ENCODE peak calls at places on chromosomes 11 and 22, in five cellular contexts. One of them, this sample, is unnamed.

GRCh38 chr11:2794947-2795346 is 90.6 kb downstream of the CDKN1C start:
- DNase-seq in GDM1: no peak
- DNase-seq in nucleus accumbens: no peak
- DNase-seq in HFFc6: no peak
- DNase-seq in effector memory CD8-positive, alpha-beta T cell: no peak
- DNase-seq in this sample: no peak

GRCh38 chr11:28259177-28259843 is 151.1 kb downstream of the METTL15 start:
- DNase-seq in effector memory CD8-positive, alpha-beta T cell: no peak
- DNase-seq in HFFc6: no peak
- DNase-seq in GDM1: no peak
- DNase-seq in nucleus accumbens: no peak
- DNase-seq in this sample: no peak

GRCh38 chr11:111975076-111975806 is 38.1 kb downstream of the DIXDC1 start:
- DNase-seq in GDM1: no peak
- DNase-seq in effector memory CD8-positive, alpha-beta T cell: no peak
- DNase-seq in nucleus accumbens: no peak
- DNase-seq in HFFc6: no peak
- DNase-seq in this sample: no peak

GRCh38 chr11:59187587-59187986 is 15.7 kb downstream of the DTX4 start:
- DNase-seq in effector memory CD8-positive, alpha-beta T cell: no peak
- DNase-seq in nucleus accumbens: no peak
- DNase-seq in GDM1: no peak
- DNase-seq in HFFc6: no peak
- DNase-seq in this sample: no peak

GRCh38 chr11:14969922-14970323 is 2.2 kb downstream of the CALCA start:
- DNase-seq in GDM1: no peak
- DNase-seq in nucleus accumbens: no peak
- DNase-seq in HFFc6: peak
- DNase-seq in effector memory CD8-positive, alpha-beta T cell: no peak
- DNase-seq in this sample: peak

GRCh38 chr11:118224512-118225180 is at the start of gene JAML:
- DNase-seq in GDM1: no peak
- DNase-seq in effector memory CD8-positive, alpha-beta T cell: peak
- DNase-seq in nucleus accumbens: no peak
- DNase-seq in HFFc6: no peak
- DNase-seq in this sample: no peak

GRCh38 chr11:68584097-68584496 is 100.2 kb upstream of the GAL start:
- DNase-seq in GDM1: peak
- DNase-seq in HFFc6: no peak
- DNase-seq in effector memory CD8-positive, alpha-beta T cell: peak
- DNase-seq in nucleus accumbens: peak
- DNase-seq in this sample: peak

GRCh38 chr11:12139144-12139881 is 28.9 kb downstream of the MICAL2 start:
- DNase-seq in nucleus accumbens: peak
- DNase-seq in HFFc6: peak
- DNase-seq in effector memory CD8-positive, alpha-beta T cell: no peak
- DNase-seq in GDM1: no peak
- DNase-seq in this sample: no peak

GRCh38 chr11:69385832-69386415 is 92.0 kb downstream of the MYEOV start:
- DNase-seq in effector memory CD8-positive, alpha-beta T cell: no peak
- DNase-seq in nucleus accumbens: no peak
- DNase-seq in GDM1: no peak
- DNase-seq in HFFc6: no peak
- DNase-seq in this sample: no peak

GRCh38 chr22:31923166-31923565 is 21.2 kb upstream of the YWHAH start:
- DNase-seq in HFFc6: no peak
- DNase-seq in effector memory CD8-positive, alpha-beta T cell: no peak
- DNase-seq in nucleus accumbens: no peak
- DNase-seq in GDM1: peak
- DNase-seq in this sample: no peak

GRCh38 chr11:79480864-79481263 is 40.0 kb upstream of the TENM4 start:
- DNase-seq in effector memory CD8-positive, alpha-beta T cell: no peak
- DNase-seq in nucleus accumbens: no peak
- DNase-seq in HFFc6: no peak
- DNase-seq in GDM1: no peak
- DNase-seq in this sample: no peak

GRCh38 chr11:68128682-68129327 is 7.6 kb upstream of the CHKA start:
- DNase-seq in effector memory CD8-positive, alpha-beta T cell: no peak
- DNase-seq in nucleus accumbens: no peak
- DNase-seq in GDM1: no peak
- DNase-seq in HFFc6: no peak
- DNase-seq in this sample: peak

GRCh38 chr11:11157201-11157600 is 195.8 kb downstream of the CSNK2A3 start:
- DNase-seq in GDM1: no peak
- DNase-seq in effector memory CD8-positive, alpha-beta T cell: peak
- DNase-seq in HFFc6: peak
- DNase-seq in nucleus accumbens: no peak
- DNase-seq in this sample: peak

GRCh38 chr11:123159146-123159857 is 35.7 kb downstream of the CLMP start:
- DNase-seq in nucleus accumbens: no peak
- DNase-seq in effector memory CD8-positive, alpha-beta T cell: no peak
- DNase-seq in GDM1: no peak
- DNase-seq in HFFc6: no peak
- DNase-seq in this sample: no peak

GRCh38 chr22:44231229-44231628 is 50.5 kb downstream of the PARVG start:
- DNase-seq in effector memory CD8-positive, alpha-beta T cell: no peak
- DNase-seq in nucleus accumbens: no peak
- DNase-seq in GDM1: no peak
- DNase-seq in HFFc6: no peak
- DNase-seq in this sample: no peak

GRCh38 chr11:83192846-83193245 is 666 bp upstream of the ANKRD42 start:
- DNase-seq in effector memory CD8-positive, alpha-beta T cell: no peak
- DNase-seq in GDM1: no peak
- DNase-seq in nucleus accumbens: no peak
- DNase-seq in HFFc6: no peak
- DNase-seq in this sample: no peak

GRCh38 chr22:31093956-31094622 is 13.0 kb downstream of the SMTN start:
- DNase-seq in effector memory CD8-positive, alpha-beta T cell: no peak
- DNase-seq in nucleus accumbens: no peak
- DNase-seq in GDM1: no peak
- DNase-seq in HFFc6: no peak
- DNase-seq in this sample: no peak

GRCh38 chr11:123429851-123430735 is at the start of gene GRAMD1B:
- DNase-seq in effector memory CD8-positive, alpha-beta T cell: peak
- DNase-seq in nucleus accumbens: peak
- DNase-seq in GDM1: no peak
- DNase-seq in HFFc6: peak
- DNase-seq in this sample: no peak

GRCh38 chr11:69249641-69250502 is 44.1 kb upstream of the MYEOV start:
- DNase-seq in HFFc6: no peak
- DNase-seq in effector memory CD8-positive, alpha-beta T cell: no peak
- DNase-seq in nucleus accumbens: no peak
- DNase-seq in GDM1: no peak
- DNase-seq in this sample: no peak

GRCh38 chr11:63620928-63621539 is 6.8 kb upstream of the PLAAT3 start:
- DNase-seq in HFFc6: no peak
- DNase-seq in nucleus accumbens: no peak
- DNase-seq in GDM1: no peak
- DNase-seq in effector memory CD8-positive, alpha-beta T cell: no peak
- DNase-seq in this sample: peak

GRCh38 chr22:38257650-38258246 is 15.1 kb downstream of the TMEM184B start:
- DNase-seq in nucleus accumbens: no peak
- DNase-seq in GDM1: no peak
- DNase-seq in effector memory CD8-positive, alpha-beta T cell: no peak
- DNase-seq in HFFc6: no peak
- DNase-seq in this sample: no peak

GRCh38 chr22:49724030-49724892 is 103.4 kb downstream of the BRD1 start:
- DNase-seq in HFFc6: no peak
- DNase-seq in nucleus accumbens: no peak
- DNase-seq in GDM1: no peak
- DNase-seq in effector memory CD8-positive, alpha-beta T cell: no peak
- DNase-seq in this sample: no peak

GRCh38 chr11:6604081-6604626 is 580 bp downstream of the ILK start:
- DNase-seq in nucleus accumbens: peak
- DNase-seq in HFFc6: peak
- DNase-seq in GDM1: peak
- DNase-seq in effector memory CD8-positive, alpha-beta T cell: peak
- DNase-seq in this sample: peak

GRCh38 chr22:20117656-20118571 is 888 bp upstream of the TRMT2A start:
- DNase-seq in nucleus accumbens: peak
- DNase-seq in effector memory CD8-positive, alpha-beta T cell: peak
- DNase-seq in GDM1: no peak
- DNase-seq in HFFc6: peak
- DNase-seq in this sample: no peak

GRCh38 chr22:36386900-36387663 is 685 bp downstream of the MYH9 start:
- DNase-seq in effector memory CD8-positive, alpha-beta T cell: no peak
- DNase-seq in nucleus accumbens: peak
- DNase-seq in HFFc6: no peak
- DNase-seq in GDM1: peak
- DNase-seq in this sample: no peak

GRCh38 chr22:35021166-35021565 is 44.8 kb upstream of the ISX start:
- DNase-seq in effector memory CD8-positive, alpha-beta T cell: no peak
- DNase-seq in nucleus accumbens: no peak
- DNase-seq in GDM1: no peak
- DNase-seq in HFFc6: no peak
- DNase-seq in this sample: no peak

GRCh38 chr11:69010964-69011623 is 2.0 kb downstream of the MRGPRF start:
- DNase-seq in HFFc6: peak
- DNase-seq in GDM1: no peak
- DNase-seq in nucleus accumbens: no peak
- DNase-seq in effector memory CD8-positive, alpha-beta T cell: no peak
- DNase-seq in this sample: peak

GRCh38 chr11:10664005-10664404 is 29.6 kb downstream of the IRAG1 start:
- DNase-seq in HFFc6: no peak
- DNase-seq in effector memory CD8-positive, alpha-beta T cell: no peak
- DNase-seq in GDM1: no peak
- DNase-seq in nucleus accumbens: no peak
- DNase-seq in this sample: no peak

GRCh38 chr11:69010361-69010891 is 2.6 kb downstream of the MRGPRF start:
- DNase-seq in HFFc6: no peak
- DNase-seq in nucleus accumbens: no peak
- DNase-seq in effector memory CD8-positive, alpha-beta T cell: no peak
- DNase-seq in GDM1: no peak
- DNase-seq in this sample: no peak

GRCh38 chr11:64121637-64122410 is 44.1 kb downstream of the MACROD1 start:
- DNase-seq in HFFc6: peak
- DNase-seq in effector memory CD8-positive, alpha-beta T cell: no peak
- DNase-seq in nucleus accumbens: no peak
- DNase-seq in GDM1: no peak
- DNase-seq in this sample: no peak

GRCh38 chr11:21133722-21134121 is 464.3 kb downstream of the NELL1 start:
- DNase-seq in effector memory CD8-positive, alpha-beta T cell: no peak
- DNase-seq in nucleus accumbens: no peak
- DNase-seq in HFFc6: no peak
- DNase-seq in GDM1: no peak
- DNase-seq in this sample: no peak

GRCh38 chr11:114027941-114028340 is 31.6 kb upstream of the ZBTB16 start:
- DNase-seq in HFFc6: no peak
- DNase-seq in effector memory CD8-positive, alpha-beta T cell: no peak
- DNase-seq in GDM1: no peak
- DNase-seq in nucleus accumbens: no peak
- DNase-seq in this sample: no peak

GRCh38 chr22:45807156-45807915 is 135.7 kb downstream of the ATXN10 start:
- DNase-seq in effector memory CD8-positive, alpha-beta T cell: no peak
- DNase-seq in nucleus accumbens: no peak
- DNase-seq in HFFc6: peak
- DNase-seq in GDM1: no peak
- DNase-seq in this sample: no peak

GRCh38 chr11:102564110-102564509 is 33.6 kb upstream of the MMP7 start:
- DNase-seq in effector memory CD8-positive, alpha-beta T cell: no peak
- DNase-seq in HFFc6: peak
- DNase-seq in GDM1: no peak
- DNase-seq in nucleus accumbens: no peak
- DNase-seq in this sample: no peak

GRCh38 chr11:76506833-76507232 is 62.0 kb downstream of the EMSY start:
- DNase-seq in GDM1: no peak
- DNase-seq in HFFc6: no peak
- DNase-seq in effector memory CD8-positive, alpha-beta T cell: no peak
- DNase-seq in nucleus accumbens: no peak
- DNase-seq in this sample: no peak

GRCh38 chr11:15764948-15765347 is 591.4 kb downstream of the SOX6 start:
- DNase-seq in effector memory CD8-positive, alpha-beta T cell: no peak
- DNase-seq in nucleus accumbens: no peak
- DNase-seq in HFFc6: no peak
- DNase-seq in GDM1: no peak
- DNase-seq in this sample: no peak

This sample was measured in HuH-7.